ENCODE peak calls at places on chromosomes 1 and 21, in nine cellular contexts. Y, K, S, C, G, R, H, O and W are unnamed samples.

GRCh38 chr1:48552420-48552819 is 80.4 kb upstream of the SPATA6 start:
- DNase-seq in Y (no peak), K (no peak), S (no peak), C (peak), G (no peak), R (no peak), H (no peak), O (no peak), W (no peak)

GRCh38 chr1:29621826-29622435 is 385.6 kb downstream of the PTPRU start:
- DNase-seq in Y (no peak), K (no peak), S (no peak), C (no peak), G (no peak), R (no peak), H (no peak), O (no peak), W (no peak)

GRCh38 chr1:119702384-119702783 is 9.3 kb upstream of the PHGDH start:
- DNase-seq in Y (no peak), K (no peak), S (no peak), C (peak), G (no peak), R (no peak), H (no peak), O (no peak), W (no peak)

GRCh38 chr1:32318127-32318869 is 17.7 kb downstream of the MARCKSL1 start:
- DNase-seq in Y (no peak), K (no peak), S (no peak), C (no peak), G (no peak), R (no peak), H (no peak), O (no peak), W (no peak)

GRCh38 chr21:35520302-35520701 is 471.2 kb upstream of the RUNX1 start:
- DNase-seq in Y (no peak), K (no peak), S (no peak), C (no peak), G (no peak), R (no peak), H (no peak), O (no peak), W (no peak)

GRCh38 chr1:44355582-44356305 is 687 bp upstream of the ERI3 start:
- DNase-seq in Y (no peak), K (no peak), S (no peak), C (no peak), G (no peak), R (no peak), H (no peak), O (no peak), W (no peak)

GRCh38 chr1:153627797-153628626 is at the start of gene S100A1:
- DNase-seq in Y (no peak), K (no peak), S (no peak), C (no peak), G (no peak), R (no peak), H (no peak), O (no peak), W (no peak)

GRCh38 chr1:157136133-157136532 is 2.1 kb downstream of the ETV3 start:
- DNase-seq in Y (no peak), K (no peak), S (no peak), C (no peak), G (no peak), R (no peak), H (no peak), O (no peak), W (no peak)

GRCh38 chr1:234154320-234155251 is 218.7 kb upstream of the COA6 start:
- DNase-seq in Y (peak), K (no peak), S (peak), C (peak), G (no peak), R (peak), H (peak), O (no peak), W (peak)

GRCh38 chr1:8883510-8883909 is 5.0 kb upstream of the ENO1 start:
- DNase-seq in Y (no peak), K (no peak), S (no peak), C (no peak), G (no peak), R (no peak), H (no peak), O (no peak), W (no peak)

GRCh38 chr1:238558746-238559145 is 668.0 kb upstream of the ZP4 start:
- DNase-seq in Y (no peak), K (no peak), S (no peak), C (no peak), G (no peak), R (no peak), H (no peak), O (no peak), W (no peak)

GRCh38 chr1:34060901-34061415 is 104.1 kb downstream of the CSMD2 start:
- DNase-seq in Y (no peak), K (no peak), S (no peak), C (peak), G (no peak), R (no peak), H (no peak), O (no peak), W (no peak)

GRCh38 chr1:184947497-184948256 is 26.6 kb downstream of the NIBAN1 start:
- DNase-seq in Y (no peak), K (no peak), S (no peak), C (no peak), G (no peak), R (no peak), H (no peak), O (no peak), W (no peak)

GRCh38 chr1:235979716-235980338 is 85.1 kb downstream of the NID1 start:
- DNase-seq in Y (no peak), K (no peak), S (no peak), C (no peak), G (no peak), R (no peak), H (no peak), O (no peak), W (no peak)

GRCh38 chr1:231781887-231782286 is 155.3 kb downstream of the DISC1 start:
- DNase-seq in Y (no peak), K (no peak), S (no peak), C (peak), G (no peak), R (no peak), H (no peak), O (no peak), W (no peak)

GRCh38 chr1:28898267-28898955 is 16.0 kb upstream of the EPB41 start:
- DNase-seq in Y (no peak), K (no peak), S (no peak), C (no peak), G (no peak), R (no peak), H (no peak), O (no peak), W (no peak)

GRCh38 chr21:15063081-15063820 is 1.5 kb downstream of the NRIP1 start:
- DNase-seq in Y (no peak), K (no peak), S (no peak), C (no peak), G (no peak), R (no peak), H (no peak), O (no peak), W (no peak)

GRCh38 chr1:108889706-108890105 is 12.9 kb downstream of the GPSM2 start:
- DNase-seq in Y (no peak), K (no peak), S (no peak), C (no peak), G (no peak), R (no peak), H (no peak), O (no peak), W (no peak)

GRCh38 chr1:189939967-189940366 is 537.7 kb downstream of the BRINP3 start:
- DNase-seq in Y (no peak), K (no peak), S (no peak), C (no peak), G (no peak), R (no peak), H (no peak), O (no peak), W (no peak)

GRCh38 chr1:100775483-100775882 is 55.9 kb downstream of the VCAM1 start:
- DNase-seq in Y (no peak), K (no peak), S (no peak), C (no peak), G (no peak), R (no peak), H (no peak), O (no peak), W (no peak)

GRCh38 chr21:37863842-37864241 is 52.4 kb downstream of the KCNJ6 start:
- DNase-seq in Y (no peak), K (peak), S (no peak), C (peak), G (no peak), R (no peak), H (no peak), O (no peak), W (no peak)

GRCh38 chr1:15261155-15262002 is 14.4 kb downstream of the FHAD1 start:
- DNase-seq in Y (no peak), K (peak), S (no peak), C (peak), G (peak), R (no peak), H (no peak), O (no peak), W (peak)

GRCh38 chr21:45640888-45641479 is 2.5 kb upstream of the PCBP3 start:
- DNase-seq in Y (no peak), K (no peak), S (peak), C (peak), G (no peak), R (no peak), H (no peak), O (no peak), W (peak)

GRCh38 chr1:201753492-201753891 is 75.5 kb upstream of the IPO9 start:
- DNase-seq in Y (no peak), K (no peak), S (no peak), C (no peak), G (no peak), R (no peak), H (no peak), O (no peak), W (no peak)

GRCh38 chr1:67564193-67564592 is 120.8 kb upstream of the GADD45A start:
- DNase-seq in Y (no peak), K (no peak), S (no peak), C (peak), G (no peak), R (no peak), H (no peak), O (no peak), W (no peak)

GRCh38 chr1:100631015-100631521 is 88.5 kb upstream of the VCAM1 start:
- DNase-seq in Y (peak), K (no peak), S (no peak), C (peak), G (no peak), R (peak), H (no peak), O (no peak), W (no peak)

GRCh38 chr1:93350322-93350721 is 4.6 kb downstream of the DR1 start:
- DNase-seq in Y (no peak), K (no peak), S (no peak), C (no peak), G (no peak), R (no peak), H (no peak), O (no peak), W (no peak)

GRCh38 chr1:22796642-22797041 is 86.0 kb downstream of the EPHB2 start:
- DNase-seq in Y (no peak), K (no peak), S (no peak), C (no peak), G (no peak), R (no peak), H (no peak), O (no peak), W (no peak)

GRCh38 chr1:204651843-204652421 is 33.6 kb downstream of the LRRN2 start:
- DNase-seq in Y (no peak), K (no peak), S (no peak), C (no peak), G (no peak), R (no peak), H (no peak), O (no peak), W (no peak)

GRCh38 chr1:211535338-211535737 is 43.4 kb upstream of the RD3 start:
- DNase-seq in Y (no peak), K (no peak), S (no peak), C (no peak), G (no peak), R (no peak), H (no peak), O (no peak), W (no peak)

GRCh38 chr1:179369751-179370341 is 4.1 kb downstream of the AXDND1 start:
- DNase-seq in Y (peak), K (no peak), S (no peak), C (peak), G (no peak), R (peak), H (peak), O (peak), W (peak)

GRCh38 chr1:25590096-25590824 is 26.3 kb upstream of the MAN1C1 start:
- DNase-seq in Y (no peak), K (no peak), S (no peak), C (peak), G (no peak), R (no peak), H (peak), O (no peak), W (no peak)
- TF ChIP-seq CTCF in Y (peak), K (peak), S (no peak), C (no peak), G (no peak), R (no peak), H (no peak), O (no peak), W (no peak)

DNA sequence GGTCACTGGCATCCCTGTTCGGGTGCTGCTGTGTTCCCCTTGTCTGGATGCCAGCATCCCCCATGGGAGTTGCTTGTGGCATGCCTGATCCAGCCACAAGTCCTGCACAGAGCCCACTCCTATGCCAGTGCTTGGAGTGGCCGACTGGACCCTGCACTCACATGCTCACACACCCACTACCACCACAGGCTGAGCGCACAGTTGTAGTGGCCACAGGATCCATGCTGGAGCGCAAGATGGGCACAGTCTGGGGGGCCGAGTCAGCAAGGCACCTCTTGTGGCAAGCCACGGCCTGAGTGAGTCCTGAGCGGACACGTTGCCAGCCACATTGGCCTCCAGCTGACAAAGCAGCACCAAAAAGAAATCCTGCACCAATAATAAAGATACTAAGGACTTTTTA is 661.6 kb upstream of the TMPRSS15 start:
- DNase-seq in Y (no peak), K (no peak), S (no peak), C (no peak), G (no peak), R (no peak), H (no peak), O (no peak), W (no peak)
- TF ChIP-seq CTCF in Y (no peak), K (no peak), S (no peak), C (no peak), G (no peak), R (no peak), H (no peak), O (no peak), W (no peak)

GRCh38 chr1:225413708-225414375 is 14.0 kb downstream of the LBR start:
- DNase-seq in Y (no peak), K (no peak), S (no peak), C (no peak), G (no peak), R (no peak), H (no peak), O (no peak), W (no peak)
- TF ChIP-seq CTCF in Y (no peak), K (no peak), S (peak), C (no peak), G (no peak), R (no peak), H (no peak), O (no peak), W (no peak)

GRCh38 chr1:110319332-110320167 is 19.6 kb upstream of the RBM15 start:
- DNase-seq in Y (no peak), K (no peak), S (no peak), C (peak), G (no peak), R (no peak), H (no peak), O (no peak), W (no peak)
- TF ChIP-seq CTCF in Y (no peak), K (no peak), S (no peak), C (no peak), G (no peak), R (no peak), H (no peak), O (no peak), W (no peak)

GRCh38 chr1:12196641-12197482 is 30.1 kb downstream of the TNFRSF1B start:
- DNase-seq in Y (no peak), K (peak), S (no peak), C (no peak), G (no peak), R (no peak), H (no peak), O (no peak), W (no peak)
- TF ChIP-seq CTCF in Y (peak), K (peak), S (no peak), C (no peak), G (no peak), R (no peak), H (no peak), O (peak), W (no peak)

GRCh38 chr1:25028587-25028909 is 98.5 kb upstream of the RUNX3 start:
- DNase-seq in Y (no peak), K (no peak), S (no peak), C (no peak), G (no peak), R (no peak), H (no peak), O (no peak), W (no peak)

GRCh38 chr1:25026304-25026703 is 96.2 kb upstream of the RUNX3 start:
- DNase-seq in Y (no peak), K (no peak), S (no peak), C (no peak), G (no peak), R (no peak), H (no peak), O (no peak), W (no peak)

GRCh38 chr1:25024631-25025350 is 94.7 kb upstream of the RUNX3 start:
- DNase-seq in Y (no peak), K (no peak), S (no peak), C (no peak), G (no peak), R (no peak), H (no peak), O (no peak), W (no peak)

GRCh38 chr1:25027876-25028586 is 98.0 kb upstream of the RUNX3 start:
- DNase-seq in Y (no peak), K (no peak), S (no peak), C (no peak), G (no peak), R (no peak), H (no peak), O (no peak), W (no peak)

DNA sequence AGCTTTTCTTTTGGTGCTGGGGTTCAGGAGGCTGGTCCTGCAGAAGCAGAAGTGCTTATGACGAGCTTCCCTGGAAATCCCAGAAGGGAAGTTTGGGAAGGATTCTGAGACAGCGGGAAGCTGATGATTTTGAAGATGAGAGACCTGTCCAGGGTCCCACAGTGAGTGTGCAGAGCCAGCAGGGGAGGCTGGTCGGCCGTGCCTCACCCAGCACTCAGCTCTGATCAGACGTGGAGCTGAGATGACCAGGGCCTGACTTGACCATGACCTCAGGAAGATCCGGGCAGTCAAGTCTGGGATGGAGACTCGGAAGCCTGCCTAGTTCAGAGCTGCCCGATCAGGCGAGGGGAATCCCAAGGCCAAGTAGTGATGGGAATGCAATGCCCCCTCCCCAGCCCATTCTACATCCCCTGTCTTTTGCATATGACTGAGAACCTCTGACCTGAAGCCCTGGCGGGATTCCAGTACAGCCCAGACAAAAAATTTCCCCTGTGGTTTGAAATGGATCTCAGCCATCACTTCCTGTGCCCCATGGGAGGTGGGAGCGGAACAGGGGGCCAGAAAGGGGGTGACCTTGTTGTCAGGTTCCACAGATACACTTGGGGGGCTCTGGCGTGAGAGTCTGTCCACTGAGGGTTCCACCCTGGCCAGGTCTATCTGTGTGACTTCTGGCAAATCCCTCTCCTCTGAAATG is 96.8 kb upstream of the RUNX3 start:
- DNase-seq in Y (no peak), K (no peak), S (no peak), C (no peak), G (no peak), R (no peak), H (no peak), O (no peak), W (no peak)
- TF ChIP-seq CTCF in Y (no peak), K (no peak), S (no peak), C (no peak), G (no peak), R (no peak), H (no peak), O (no peak), W (peak)